ENCODE peak calls at places on chromosome 4, in four cellular contexts. V is H9, Z is posterior cingulate gyrus, M is nephron progenitor cell. I is an unnamed sample.

GRCh38 chr4:85376285-85376684 is 98.7 kb upstream of the ARHGAP24 start:
- DNase-seq in M (no peak), V (no peak), Z (no peak), I (no peak)

GRCh38 chr4:185222598-185222997 is 13.2 kb downstream of the SNX25 start:
- DNase-seq in M (no peak), Z (no peak), V (no peak), I (no peak)

GRCh38 chr4:115986573-115986972 is 873.2 kb upstream of the NDST4 start:
- DNase-seq in V (no peak), Z (no peak), M (no peak), I (no peak)

GRCh38 chr4:176837176-176837915 is 44.6 kb upstream of the VEGFC start:
- DNase-seq in Z (no peak), V (no peak), M (no peak), I (no peak)

GRCh38 chr4:1458581-1458980 is 52.3 kb upstream of the NKX1-1 start:
- DNase-seq in M (no peak), V (no peak), Z (no peak), I (no peak)

GRCh38 chr4:48022192-48022799 is 5.7 kb downstream of the NIPAL1 start:
- DNase-seq in V (no peak), M (no peak), Z (no peak), I (no peak)

GRCh38 chr4:152099061-152099425 is 338.2 kb upstream of the GATB start:
- DNase-seq in Z (no peak), M (no peak), V (no peak), I (no peak)

GRCh38 chr4:137735561-137736104 is 203.3 kb upstream of the PCDH18 start:
- DNase-seq in M (no peak), Z (no peak), V (no peak), I (no peak)

GRCh38 chr4:24778427-24779225 is 16.7 kb upstream of the SOD3 start:
- DNase-seq in M (no peak), Z (no peak), V (no peak), I (no peak)

GRCh38 chr4:16745009-16745408 is 153.4 kb downstream of the LDB2 start:
- DNase-seq in Z (no peak), M (peak), V (no peak), I (no peak)

GRCh38 chr4:732911-733630 is 27.4 kb downstream of the PCGF3 start:
- DNase-seq in M (no peak), V (no peak), Z (no peak), I (no peak)

GRCh38 chr4:27048350-27049100 is 187.9 kb downstream of the STIM2 start:
- DNase-seq in V (no peak), Z (no peak), M (no peak), I (no peak)

GRCh38 chr4:158578476-158578875 is 56.8 kb downstream of the RXFP1 start:
- DNase-seq in M (no peak), V (no peak), Z (no peak), I (no peak)

GRCh38 chr4:7044415-7044930 is 1.3 kb downstream of the TADA2B start:
- DNase-seq in V (no peak), M (no peak), Z (no peak), I (no peak)

GRCh38 chr4:150572704-150573504 is 9.0 kb upstream of the MAB21L2 start:
- DNase-seq in Z (no peak), M (no peak), V (no peak), I (no peak)

GRCh38 chr4:99248714-99249113 is 29.7 kb upstream of the ADH6 start:
- DNase-seq in Z (no peak), M (no peak), V (no peak), I (no peak)

GRCh38 chr4:137676357-137676998 is 144.2 kb upstream of the PCDH18 start:
- DNase-seq in V (no peak), Z (no peak), M (no peak), I (no peak)